ENCODE peak calls at places on chromosomes 7 and 10, in nine cellular contexts. R is IMR-90, S is spleen, L is heart left ventricle, P is lower leg skin, Z is thyroid gland, D is body of pancreas, B is breast epithelium, J is stomach. M is an unnamed sample.

GRCh38 chr7:13852281-13852968 is 137.0 kb downstream of the ETV1 start:
- DNase-seq in J (no peak), D (no peak), P (no peak), Z (no peak), B (no peak), R (no peak), L (no peak), S (no peak), M (no peak)

GRCh38 chr10:77173615-77174461 is 463.8 kb downstream of the KCNMA1 start:
- DNase-seq in D (peak), J (peak), Z (peak), R (peak), B (peak), P (peak), S (peak), L (peak), M (peak)

GRCh38 chr10:60869916-60870728 is 73.9 kb downstream of the RHOBTB1 start:
- DNase-seq in P (no peak), R (no peak), S (no peak), J (no peak), L (no peak), D (no peak), B (no peak), Z (no peak), M (no peak)

GRCh38 chr10:62817120-62817762 is 1.1 kb upstream of the EGR2 start:
- DNase-seq in R (peak), P (peak), Z (peak), B (no peak), L (peak), S (peak), J (no peak), D (peak), M (no peak)

GRCh38 chr7:135673360-135673706 is 11.0 kb downstream of the STMP1 start:
- DNase-seq in P (no peak), J (no peak), R (peak), L (no peak), D (no peak), B (no peak), Z (no peak), S (no peak), M (no peak)

GRCh38 chr7:149459540-149460433 is 1.1 kb downstream of the ZNF777 start:
- DNase-seq in B (no peak), D (no peak), P (no peak), L (no peak), R (no peak), Z (peak), J (no peak), S (no peak), M (no peak)

GRCh38 chr7:117172283-117172682 is 150.6 kb downstream of the WNT2 start:
- DNase-seq in J (no peak), L (no peak), P (no peak), Z (no peak), B (no peak), S (no peak), D (no peak), R (peak), M (no peak)

GRCh38 chr7:111510062-111510461 is 52.2 kb downstream of the IMMP2L start:
- DNase-seq in L (no peak), P (no peak), D (no peak), S (no peak), B (no peak), Z (no peak), J (no peak), R (no peak), M (no peak)

GRCh38 chr10:46308666-46309450 is 22.1 kb downstream of the ANTXRL start:
- DNase-seq in B (peak), D (peak), Z (no peak), S (peak), J (peak), P (peak), R (no peak), L (no peak), M (no peak)

GRCh38 chr7:135380351-135380750 is 129.6 kb downstream of the CNOT4 start:
- DNase-seq in L (no peak), S (no peak), J (no peak), D (no peak), P (no peak), R (no peak), B (no peak), Z (no peak), M (no peak)

GRCh38 chr7:131544449-131545425 is 11.7 kb downstream of the PODXL start:
- DNase-seq in B (no peak), Z (no peak), R (peak), L (no peak), P (no peak), S (peak), J (no peak), D (no peak), M (no peak)

GRCh38 chr10:79320785-79321493 is 26.3 kb upstream of the PPIF start:
- DNase-seq in R (peak), Z (no peak), D (no peak), P (no peak), J (no peak), B (no peak), S (no peak), L (no peak), M (peak)

GRCh38 chr7:158975526-158976467 is 119.4 kb downstream of the DYNC2I1 start:
- DNase-seq in J (no peak), D (no peak), B (no peak), Z (no peak), R (no peak), L (no peak), S (no peak), P (peak), M (no peak)

GRCh38 chr7:151553356-151553755 is 33.7 kb upstream of the RHEB start:
- DNase-seq in B (no peak), L (no peak), D (no peak), P (no peak), Z (no peak), R (no peak), J (no peak), S (no peak), M (no peak)
- TF ChIP-seq POLR2A in B (no peak), L (no peak), D (no peak), P (no peak), Z (no peak), R (no peak), J (no peak), S (no peak), M (no peak)

DNA sequence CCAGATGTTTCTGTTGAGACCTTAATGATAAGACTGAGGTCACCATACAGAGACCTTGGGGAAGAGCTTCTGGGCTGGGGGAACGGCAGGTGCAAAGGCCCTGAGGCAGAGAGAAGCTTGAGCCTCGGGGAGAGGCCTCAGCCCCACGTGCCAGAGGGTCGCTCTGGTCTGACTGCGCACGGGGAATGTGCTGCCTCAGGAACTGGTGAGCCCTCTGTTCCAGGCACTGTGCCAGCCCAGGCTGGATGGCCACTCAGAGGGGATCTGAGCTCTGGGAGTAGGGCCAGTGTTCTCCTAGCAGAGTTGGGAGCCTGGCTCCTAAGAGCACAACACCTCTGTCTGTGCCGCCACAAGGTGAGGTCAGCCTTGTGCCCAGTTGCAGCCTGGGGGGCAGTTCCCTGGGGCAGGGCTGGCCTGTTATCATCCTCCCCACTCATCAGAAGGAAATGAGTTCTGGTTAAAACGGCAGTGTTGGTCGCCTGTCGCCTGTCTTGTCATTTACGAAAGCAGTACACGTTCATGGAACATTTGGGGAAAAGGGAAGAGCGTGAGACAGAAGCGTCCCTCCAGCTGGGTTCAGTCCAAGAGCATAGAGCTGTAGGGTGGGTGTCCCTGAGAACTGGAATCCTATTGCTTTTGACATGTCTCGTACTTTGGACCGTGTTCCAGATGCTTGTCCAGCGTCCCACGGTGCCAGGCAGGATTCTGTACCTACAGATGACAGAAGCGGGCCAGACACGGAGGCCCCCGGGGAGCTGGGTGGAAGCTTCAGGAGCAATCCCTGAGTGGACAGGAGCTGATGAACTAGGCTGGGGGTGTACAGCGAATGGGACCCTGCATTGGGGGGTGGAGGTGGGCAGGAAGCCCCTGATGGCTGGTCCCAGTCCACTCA is 4.3 kb downstream of the TTYH3 start:
- DNase-seq in Z (peak), B (no peak), S (peak), R (no peak), L (peak), J (no peak), P (no peak), D (peak), M (no peak)
- TF ChIP-seq POLR2A in Z (peak), B (no peak), S (no peak), R (no peak), L (no peak), J (no peak), P (no peak), D (no peak), M (no peak)

DNA sequence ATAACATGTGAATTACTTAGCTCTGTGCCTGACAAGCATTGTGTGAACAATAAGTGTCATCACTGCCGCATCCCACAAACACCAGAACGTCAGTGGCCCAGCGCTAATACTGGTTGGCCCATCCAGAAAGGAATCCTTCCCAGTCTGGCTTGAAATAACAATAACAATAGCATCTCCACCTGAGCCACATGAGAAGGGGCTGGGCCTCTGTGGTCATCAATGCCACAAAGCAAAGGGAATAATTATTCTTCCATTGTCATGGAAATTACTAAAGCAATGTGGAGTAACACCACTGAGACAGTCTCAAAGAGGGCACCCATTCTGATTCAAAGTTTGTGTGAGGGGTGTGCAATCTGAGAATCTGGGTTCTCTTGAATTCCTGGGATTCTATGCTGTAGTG is 105.7 kb upstream of the INHBA start:
- DNase-seq in L (no peak), B (no peak), R (no peak), S (no peak), D (no peak), P (no peak), Z (no peak), J (no peak), M (no peak)
- TF ChIP-seq POLR2A in L (no peak), B (no peak), R (no peak), S (no peak), D (no peak), P (no peak), Z (no peak), J (no peak), M (no peak)

DNA sequence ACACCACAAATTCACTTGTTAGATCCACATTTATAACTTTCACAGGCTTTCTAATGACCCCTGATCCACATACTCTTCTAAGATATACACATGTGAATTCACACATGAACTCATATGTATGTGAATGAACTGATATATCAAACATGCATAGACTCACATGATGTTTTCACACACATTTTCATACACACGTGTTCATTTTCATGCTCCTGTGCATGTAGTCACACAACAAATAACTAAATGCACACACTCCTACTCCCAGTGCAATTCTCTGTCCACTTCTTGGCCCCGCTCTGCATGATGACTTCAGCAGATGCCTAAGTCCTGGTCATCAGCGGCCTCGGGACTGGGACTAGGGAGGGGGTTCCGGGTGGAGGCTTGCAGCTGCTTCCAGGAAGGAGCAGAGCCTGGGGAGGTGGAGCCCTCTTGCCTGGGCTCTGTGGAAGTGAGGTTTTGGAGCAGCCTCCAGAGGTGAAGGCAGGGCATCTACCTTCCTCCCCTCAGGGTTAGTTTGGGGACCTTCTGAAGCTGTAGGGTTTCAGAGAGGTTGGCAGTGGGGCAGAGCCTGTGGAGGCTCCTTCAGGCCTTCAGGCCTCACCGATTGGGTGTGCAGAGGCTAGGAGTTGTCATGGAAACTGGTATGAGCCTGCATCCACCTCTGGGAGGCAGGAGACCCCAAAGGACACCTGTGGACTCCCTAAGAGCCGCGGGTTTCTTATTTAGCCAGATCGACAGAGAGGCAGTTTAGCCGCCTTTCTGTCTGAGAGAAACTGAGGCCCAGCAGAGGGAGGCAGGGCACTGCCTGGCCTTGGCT is 1.8 kb downstream of the LZTS2 start:
- DNase-seq in S (peak), Z (peak), P (peak), J (peak), L (peak), R (peak), B (peak), D (peak), M (peak)
- TF ChIP-seq POLR2A in S (peak), Z (peak), P (no peak), J (no peak), L (peak), R (peak), B (peak), D (peak), M (peak)

GRCh38 chr7:28853834-28854749 is 104.0 kb downstream of the TRIL start:
- DNase-seq in R (peak), Z (peak), L (peak), S (peak), D (peak), P (peak), B (peak), J (peak), M (peak)
- TF ChIP-seq POLR2A in R (no peak), Z (no peak), L (no peak), S (no peak), D (peak), P (no peak), B (no peak), J (no peak), M (no peak)